ENCODE peak calls at places on chromosome X, in seven cellular contexts. O is gastrocnemius medialis; M is aorta; N is pancreas; Z is fibroblast of lung; P is naive thymus-derived CD4-positive, alpha-beta T cell; C is hepatocyte. T is an unnamed sample.

GRCh38 chrX:119573840-119574393 is 446 bp upstream of the UBE2A start:
- DNase-seq in O (no peak), C (peak; percentile 17), Z (no peak), M (no peak), N (no peak), P (no peak), T (peak; percentile 9)

GRCh38 chrX:72003811-72004750 is 93.4 kb downstream of the NHSL2 start:
- DNase-seq in P (no peak), Z (no peak), C (peak; percentile 46), M (peak; percentile 84), O (no peak), N (no peak), T (no peak)

GRCh38 chrX:77404318-77404878 is 42.8 kb upstream of the FGF16 start:
- DNase-seq in O (no peak), M (no peak), N (no peak), C (no peak), P (no peak), Z (no peak), T (no peak)

GRCh38 chrX:17411189-17411588 is 36.2 kb downstream of the NHS start:
- DNase-seq in Z (no peak), M (no peak), C (no peak), O (no peak), N (no peak), P (no peak), T (no peak)

GRCh38 chrX:150365051-150365952 is 2.2 kb downstream of the MAMLD1 start:
- DNase-seq in C (peak; percentile 79), M (peak; percentile 92), P (peak; percentile 47), O (peak; percentile 29), Z (peak; percentile 66), N (peak; percentile 93), T (peak; percentile 31)

GRCh38 chrX:17654116-17654515 is 83.2 kb upstream of the SCML1 start:
- DNase-seq in P (peak; percentile 15), Z (no peak), O (no peak), M (no peak), N (no peak), C (no peak), T (peak; percentile 5)

GRCh38 chrX:119004920-119005524 is 30.6 kb downstream of the LONRF3 start:
- DNase-seq in O (no peak), M (peak; percentile 81), Z (peak; percentile 35), N (peak; percentile 83), P (peak; percentile 37), C (peak; percentile 43), T (peak; percentile 16)

GRCh38 chrX:1581132-1581531 is 10.3 kb upstream of the AKAP17A start:
- DNase-seq in C (no peak), O (no peak), Z (no peak), P (peak; percentile 68), N (no peak), M (no peak), T (peak; percentile 45)

GRCh38 chrX:38965883-38966282 is 164.6 kb downstream of the MID1IP1 start:
- DNase-seq in Z (no peak), C (no peak), N (no peak), O (no peak), M (no peak), P (no peak), T (no peak)

GRCh38 chrX:38426785-38427184 is 74.4 kb downstream of the OTC start:
- DNase-seq in N (no peak), Z (peak; percentile 0), M (no peak), O (no peak), C (peak; percentile 11), P (no peak), T (no peak)

DNA sequence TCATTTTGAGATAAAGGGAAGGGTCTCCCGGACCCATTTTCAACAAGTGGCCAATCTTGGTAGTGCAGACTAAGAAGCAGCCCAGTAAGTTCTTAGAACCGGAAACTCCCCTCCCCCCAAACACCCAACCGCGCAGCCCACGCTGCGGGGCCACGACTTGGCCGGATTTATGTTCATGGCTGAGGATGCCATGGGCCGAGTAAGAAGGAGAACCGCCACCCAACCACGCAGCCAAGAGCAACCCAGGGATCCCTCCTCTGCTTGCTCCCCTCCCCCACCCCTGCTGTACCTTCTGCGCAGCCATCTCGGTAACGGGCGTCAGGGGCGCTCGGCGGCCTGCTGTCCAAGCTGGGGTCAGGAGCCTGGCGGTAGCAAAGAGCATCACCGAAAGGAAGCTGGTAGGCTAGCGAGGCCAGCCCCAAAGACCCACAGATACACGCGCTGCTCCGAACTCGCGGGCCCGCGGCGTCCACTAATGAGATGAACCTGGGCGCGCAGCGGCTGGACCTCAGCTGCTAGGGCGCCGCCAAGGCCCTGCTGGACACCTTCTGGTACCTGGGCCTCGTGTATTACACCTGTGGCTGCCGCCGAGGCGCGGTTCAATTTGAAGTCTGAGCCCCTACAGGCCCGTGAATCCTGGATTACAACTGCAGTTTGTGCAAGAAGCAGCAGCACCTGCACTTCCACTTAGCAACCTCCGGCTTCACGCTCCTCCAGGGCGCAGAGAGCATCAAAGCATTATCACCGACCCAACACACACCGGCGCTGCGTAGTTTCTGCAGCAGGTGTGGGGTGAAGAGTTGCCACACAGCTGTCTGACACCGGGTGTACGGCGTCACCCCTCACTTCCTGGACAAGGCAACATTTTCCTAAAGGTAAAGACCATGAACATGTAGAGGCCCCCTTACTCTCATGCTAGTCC is 63.4 kb downstream of the NUDT10 start:
- DNase-seq in Z (peak; percentile 21), N (peak; percentile 70), C (no peak), P (peak; percentile 77), M (peak; percentile 77), O (no peak), T (peak; percentile 13)
- H3K4me3 ChIP-seq in Z (peak overlapping the region; percentile 15), N (peak overlapping the region; percentile 48), C (no peak overlapping the region), P (peak overlapping the region; percentile 74), M (peak overlapping the region; percentile 53), O (peak overlapping the region; percentile 37), T (peak overlapping the region; percentile 69)

DNA sequence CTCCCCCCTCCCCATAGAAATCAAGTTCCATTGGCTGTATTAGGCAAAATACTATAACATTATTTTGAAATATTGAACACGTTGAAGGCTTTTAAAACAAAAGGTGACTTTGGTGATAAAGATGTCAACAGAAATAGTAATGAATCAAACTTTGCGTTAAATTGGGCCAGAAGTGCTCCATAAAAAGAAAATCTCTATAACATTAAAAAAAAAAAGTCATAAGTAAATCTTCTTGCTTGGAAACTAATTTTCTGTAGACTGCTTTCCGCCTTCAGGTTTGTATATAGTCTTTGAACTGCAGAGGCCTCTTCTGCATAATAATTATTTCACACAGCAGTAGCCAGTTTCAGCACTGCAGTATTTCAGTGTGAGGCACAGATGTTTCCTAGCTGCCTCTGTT is 158.8 kb downstream of the KDM6A start:
- DNase-seq in M (no peak), N (no peak), P (no peak), O (no peak), C (no peak), Z (no peak), T (no peak)
- H3K4me3 ChIP-seq in M (no peak overlapping the region), N (no peak overlapping the region), P (no peak overlapping the region), O (no peak overlapping the region), C (no peak overlapping the region), Z (no peak overlapping the region), T (no peak overlapping the region)

GRCh38 chrX:115561605-115562491 is 874 bp downstream of the PLS3 start:
- DNase-seq in Z (peak; percentile 55), P (no peak), C (peak; percentile 80), M (peak; percentile 78), O (no peak), N (peak; percentile 72), T (no peak)

GRCh38 chrX:115559672-115560071 is 1.3 kb upstream of the PLS3 start:
- DNase-seq in O (no peak), C (peak; percentile 16), M (no peak), N (no peak), P (no peak), Z (no peak), T (no peak)

GRCh38 chrX:115560211-115560977 is 580 bp upstream of the PLS3 start:
- DNase-seq in C (peak; percentile 79), O (no peak), N (no peak), Z (no peak), P (no peak), M (no peak), T (no peak)

GRCh38 chrX:115562492-115562872 is 1.5 kb downstream of the PLS3 start:
- DNase-seq in C (peak; percentile 70), M (no peak), P (no peak), Z (peak; percentile 58), N (no peak), O (no peak), T (no peak)

GRCh38 chrX:115560978-115561604 is at the start of gene PLS3:
- DNase-seq in M (peak; percentile 94), P (no peak), O (peak; percentile 50), C (peak; percentile 93), Z (peak; percentile 83), N (peak; percentile 84), T (no peak)
- H3K4me3 ChIP-seq in M (peak within 1 kb of the TSS; percentile 49), P (no peak within 1 kb of the TSS), O (peak within 1 kb of the TSS; percentile 77), C (peak within 1 kb of the TSS; percentile 54), Z (peak within 1 kb of the TSS; percentile 73), N (peak within 1 kb of the TSS; percentile 55), T (no peak within 1 kb of the TSS)

GRCh38 chrX:47658301-47658683 is 688 bp downstream of the UXT start:
- DNase-seq in C (no peak), O (no peak), Z (no peak), N (peak; percentile 87), P (no peak), M (no peak), T (no peak)
- H3K4me3 ChIP-seq in C (peak overlapping the region; percentile 38), O (peak overlapping the region; percentile 81), Z (peak overlapping the region; percentile 48), N (peak overlapping the region; percentile 49), P (peak overlapping the region; percentile 86), M (peak overlapping the region; percentile 64), T (peak overlapping the region; percentile 18)

GRCh38 chrX:13009844-13010243 is 34.6 kb downstream of the FAM9C start:
- DNase-seq in Z (no peak), N (no peak), O (no peak), P (no peak), M (no peak), C (no peak), T (no peak)

GRCh38 chrX:13008851-13009250 is 33.9 kb downstream of the TMSB4X start:
- DNase-seq in Z (no peak), N (no peak), O (no peak), M (no peak), C (no peak), P (no peak), T (no peak)

GRCh38 chrX:13007519-13008188 is 32.7 kb downstream of the TMSB4X start:
- DNase-seq in N (no peak), Z (peak; percentile 46), M (no peak), O (no peak), P (no peak), C (no peak), T (no peak)

GRCh38 chrX:13009256-13009655 is 34.3 kb downstream of the TMSB4X start:
- DNase-seq in P (no peak), C (no peak), Z (no peak), M (no peak), N (no peak), O (no peak), T (no peak)

DNA sequence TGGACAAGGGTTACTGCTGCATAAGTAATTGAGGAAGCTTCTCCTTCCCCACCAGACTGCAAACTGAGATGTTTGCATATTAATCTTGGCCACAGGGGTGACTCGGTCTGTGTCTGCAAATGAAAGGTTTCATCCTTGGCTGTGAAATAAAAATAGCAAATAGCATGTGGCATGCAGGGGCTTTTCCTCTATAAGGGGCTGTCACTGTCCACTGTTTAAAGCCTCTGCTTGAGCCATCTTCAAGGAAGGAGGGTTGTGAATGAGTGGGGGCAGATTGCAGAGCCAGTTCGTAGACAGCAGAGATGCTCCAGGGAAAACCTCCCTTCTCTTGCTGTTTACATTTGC is 33.3 kb downstream of the TMSB4X start:
- DNase-seq in N (no peak), O (no peak), Z (no peak), P (no peak), C (no peak), M (no peak), T (no peak)
- H3K4me3 ChIP-seq in N (no peak overlapping the region), O (no peak overlapping the region), Z (no peak overlapping the region), P (no peak overlapping the region), C (no peak overlapping the region), M (no peak overlapping the region), T (no peak overlapping the region)